ENCODE peak calls at places on chromosomes 6 and 20, in eight cellular contexts. Z is heart right ventricle, G is esophagus squamous epithelium, S is pancreas, L is mammary epithelial cell, D is right lobe of liver, J is H9, O is IMR-90. I is an unnamed sample.

GRCh38 chr6:90412538-90413369 is 116.1 kb upstream of the BACH2 start:
- DNase-seq in Z (no peak), G (no peak), S (no peak), L (no peak), D (no peak), J (no peak), O (no peak), I (no peak)

GRCh38 chr20:52031574-52032303 is 159.8 kb downstream of the ZFP64 start:
- DNase-seq in Z (no peak), G (no peak), S (no peak), L (no peak), D (no peak), J (no peak), O (peak; percentile 88), I (no peak)

GRCh38 chr6:34243901-34244884 is 4.6 kb downstream of the SMIM29 start:
- DNase-seq in Z (peak; percentile 52), G (no peak), S (peak; percentile 41), L (peak; percentile 91), D (peak; percentile 57), J (peak; percentile 63), O (peak; percentile 95), I (peak; percentile 80)

GRCh38 chr6:125789576-125790402 is 971 bp upstream of the NCOA7 start:
- DNase-seq in Z (peak; percentile 45), G (no peak), S (peak; percentile 57), L (peak; percentile 32), D (no peak), J (peak; percentile 59), O (peak; percentile 44), I (no peak)

GRCh38 chr20:38298768-38299288 is 5.1 kb upstream of the BPI start:
- DNase-seq in Z (peak; percentile 75), G (no peak), S (no peak), L (peak; percentile 16), D (peak; percentile 72), J (no peak), O (peak; percentile 48), I (peak; percentile 29)

GRCh38 chr6:31922942-31923341 is 4.6 kb upstream of the C2 start:
- DNase-seq in Z (no peak), G (no peak), S (no peak), L (no peak), D (no peak), J (no peak), O (no peak), I (no peak)

GRCh38 chr6:104229057-104229456 is 630.7 kb downstream of the HACE1 start:
- DNase-seq in Z (no peak), G (no peak), S (no peak), L (no peak), D (no peak), J (no peak), O (no peak), I (no peak)

GRCh38 chr6:6495851-6496250 is 92.7 kb upstream of the LY86 start:
- DNase-seq in Z (no peak), G (no peak), S (no peak), L (no peak), D (no peak), J (no peak), O (no peak), I (no peak)

GRCh38 chr6:159969204-159969912 is 476 bp downstream of the IGF2R start:
- DNase-seq in Z (peak; percentile 48), G (no peak), S (no peak), L (peak; percentile 29), D (peak; percentile 73), J (no peak), O (peak; percentile 17), I (no peak)

GRCh38 chr6:52839124-52840055 is 1.2 kb downstream of the GSTA5 start:
- DNase-seq in Z (no peak), G (no peak), S (peak; percentile 41), L (peak; percentile 58), D (no peak), J (peak; percentile 82), O (peak; percentile 62), I (peak; percentile 22)

GRCh38 chr20:38473353-38473795 is 731 bp downstream of the RALGAPB start:
- DNase-seq in Z (no peak), G (no peak), S (no peak), L (no peak), D (no peak), J (no peak), O (no peak), I (no peak)

GRCh38 chr6:148867851-148868250 is 121.0 kb downstream of the UST start:
- DNase-seq in Z (no peak), G (no peak), S (no peak), L (peak; percentile 32), D (no peak), J (no peak), O (peak; percentile 49), I (no peak)

GRCh38 chr6:139378882-139379341 is 4.5 kb upstream of the CITED2 start:
- DNase-seq in Z (no peak), G (no peak), S (no peak), L (peak; percentile 89), D (no peak), J (no peak), O (peak; percentile 39), I (no peak)

GRCh38 chr20:1434571-1435336 is 31.9 kb downstream of the NSFL1C start:
- DNase-seq in Z (no peak), G (peak; percentile 12), S (peak; percentile 30), L (peak; percentile 89), D (no peak), J (no peak), O (peak; percentile 92), I (no peak)

GRCh38 chr6:84228198-84228543 is 728 bp upstream of the CEP162 start:
- DNase-seq in Z (no peak), G (no peak), S (no peak), L (no peak), D (no peak), J (no peak), O (no peak), I (no peak)
- TF ChIP-seq CTCF in Z (no peak), G (no peak), S (no peak), L (no peak), D (no peak), J (no peak), O (no peak), I (no peak)

GRCh38 chr6:46645265-46645664 is 7.4 kb downstream of the CYP39A1 start:
- DNase-seq in Z (no peak), G (no peak), S (no peak), L (no peak), D (no peak), J (no peak), O (no peak), I (no peak)

GRCh38 chr6:46652232-46652602 is 401 bp downstream of the CYP39A1 start:
- DNase-seq in Z (no peak), G (no peak), S (no peak), L (no peak), D (no peak), J (no peak), O (no peak), I (no peak)

GRCh38 chr6:46651766-46652165 is 852 bp downstream of the CYP39A1 start:
- DNase-seq in Z (no peak), G (no peak), S (no peak), L (peak; percentile 32), D (no peak), J (no peak), O (no peak), I (no peak)

GRCh38 chr6:46651006-46651405 is 1.6 kb downstream of the CYP39A1 start:
- DNase-seq in Z (no peak), G (no peak), S (no peak), L (no peak), D (no peak), J (no peak), O (peak; percentile 2), I (no peak)

DNA sequence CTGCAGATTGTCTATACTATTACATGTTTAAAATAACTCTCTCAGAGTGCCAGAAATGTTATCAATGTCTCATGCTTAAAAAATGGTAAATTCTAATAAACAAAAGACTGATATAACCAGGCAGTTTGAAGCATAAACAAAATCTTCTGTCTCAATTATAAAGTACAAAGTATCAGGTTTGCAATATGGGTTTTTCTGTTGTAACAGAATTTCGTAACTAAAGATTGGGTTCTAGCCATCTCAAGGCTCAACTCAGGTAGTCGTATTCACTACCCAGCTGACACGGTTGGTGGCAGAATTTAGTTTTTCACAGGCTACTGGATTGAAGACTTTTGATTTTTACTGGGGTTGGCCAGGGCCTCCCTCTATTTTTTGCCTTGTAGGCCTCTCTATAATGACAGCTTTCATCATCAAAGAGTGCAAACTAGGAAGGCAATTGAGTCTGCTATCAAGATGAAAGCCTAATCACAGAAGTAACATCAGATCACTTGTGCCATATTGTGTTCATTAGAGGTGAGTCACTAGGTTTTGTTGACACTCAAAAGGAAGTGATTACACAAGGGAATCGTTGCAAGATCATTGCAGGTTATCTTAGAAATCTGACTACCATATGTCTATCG is 3.6 kb downstream of the CYP39A1 start:
- DNase-seq in Z (no peak), G (no peak), S (no peak), L (peak; percentile 38), D (no peak), J (no peak), O (no peak), I (no peak)
- TF ChIP-seq CTCF in Z (no peak), G (no peak), S (no peak), L (no peak), D (no peak), J (no peak), O (no peak), I (no peak)

GRCh38 chr6:152950240-152950639 is 32.6 kb downstream of the FBXO5 start:
- DNase-seq in Z (no peak), G (no peak), S (no peak), L (no peak), D (no peak), J (no peak), O (no peak), I (no peak)

GRCh38 chr6:152952866-152953509 is 29.9 kb downstream of the FBXO5 start:
- DNase-seq in Z (no peak), G (no peak), S (no peak), L (peak; percentile 20), D (no peak), J (no peak), O (peak; percentile 63), I (no peak)

GRCh38 chr6:152957796-152958195 is 25.0 kb downstream of the FBXO5 start:
- DNase-seq in Z (no peak), G (no peak), S (no peak), L (peak; percentile 24), D (no peak), J (no peak), O (no peak), I (no peak)

GRCh38 chr6:152952045-152952444 is 30.8 kb downstream of the FBXO5 start:
- DNase-seq in Z (no peak), G (no peak), S (no peak), L (peak; percentile 44), D (no peak), J (no peak), O (peak; percentile 62), I (no peak)

DNA sequence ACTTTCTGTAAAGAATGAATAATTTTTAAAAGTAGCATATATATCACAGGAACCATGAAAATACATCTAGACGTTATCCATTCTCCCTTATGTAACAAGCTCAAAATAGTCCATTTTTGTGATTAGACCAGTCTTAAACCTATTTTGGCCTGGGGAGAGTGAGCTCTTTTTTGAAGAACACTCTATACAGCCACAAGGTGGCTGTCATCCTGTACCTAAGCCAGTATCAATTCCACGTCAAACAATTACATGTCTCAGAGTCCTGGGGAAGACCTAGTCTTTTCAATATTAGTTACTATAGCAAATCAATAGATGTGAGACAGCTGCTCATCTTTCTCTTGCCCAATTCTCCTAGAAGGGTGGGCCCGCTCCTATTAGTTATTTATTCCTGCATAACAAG is 28.4 kb downstream of the FBXO5 start:
- DNase-seq in Z (no peak), G (no peak), S (no peak), L (no peak), D (no peak), J (no peak), O (no peak), I (no peak)
- TF ChIP-seq CTCF in Z (no peak), G (peak; percentile 4), S (no peak), L (peak; percentile 27), D (no peak), J (peak; percentile 43), O (no peak), I (no peak)

GRCh38 chr6:2944405-2945068 is 26.8 kb downstream of the SERPINB6 start:
- DNase-seq in Z (no peak), G (no peak), S (no peak), L (no peak), D (no peak), J (no peak), O (no peak), I (no peak)
- TF ChIP-seq CTCF in Z (no peak), G (no peak), S (no peak), L (no peak), D (no peak), J (no peak), O (no peak), I (no peak)

I was measured in omental fat pad.